ENCODE peak calls at places on chromosomes 12 and 14, in five cellular contexts. R, I, C, D and M are unnamed samples.

GRCh38 chr12:57793920-57794319 is 11.3 kb downstream of the TSFM start:
- DNase-seq in D (no peak), R (no peak), I (no peak), C (no peak), M (peak; percentile 88)

GRCh38 chr12:51082561-51083139 is 746 bp downstream of the CSRNP2 start:
- DNase-seq in D (peak; percentile 25), R (no peak), C (no peak), I (no peak), M (peak; percentile 34)

GRCh38 chr12:64253356-64253755 is 31.3 kb upstream of the KICS2 start:
- DNase-seq in R (no peak), D (no peak), C (no peak), I (no peak), M (no peak)

GRCh38 chr14:46840971-46841729 is 189.6 kb upstream of the RPL10L start:
- DNase-seq in R (no peak), D (no peak), C (no peak), I (no peak), M (no peak)

GRCh38 chr12:11703378-11703777 is 53.9 kb downstream of the ETV6 start:
- DNase-seq in I (no peak), D (no peak), R (no peak), C (no peak), M (no peak)

GRCh38 chr12:105172037-105172436 is 63.9 kb downstream of the APPL2 start:
- DNase-seq in R (no peak), I (no peak), D (no peak), C (no peak), M (no peak)

GRCh38 chr14:81211844-81212243 is 8.9 kb downstream of the GTF2A1 start:
- DNase-seq in I (no peak), C (peak; percentile 72), D (peak; percentile 24), R (no peak), M (peak; percentile 17)

GRCh38 chr12:72491399-72491798 is 219.2 kb downstream of the TRHDE start:
- DNase-seq in I (no peak), C (no peak), D (no peak), R (no peak), M (no peak)

GRCh38 chr14:93028724-93029076 is 87.0 kb downstream of the ITPK1 start:
- DNase-seq in D (no peak), R (no peak), I (no peak), C (no peak), M (no peak)

GRCh38 chr12:82682326-82682725 is 4.4 kb upstream of the TMTC2 start:
- DNase-seq in D (no peak), C (no peak), R (no peak), I (no peak), M (no peak)

GRCh38 chr12:76018672-76019071 is 12.9 kb downstream of the PHLDA1 start:
- DNase-seq in D (no peak), I (no peak), C (no peak), R (no peak), M (no peak)

GRCh38 chr12:94879542-94879941 is 124.0 kb downstream of the NDUFA12 start:
- DNase-seq in C (no peak), D (no peak), I (no peak), R (no peak), M (no peak)

GRCh38 chr14:91377700-91378652 is 39.6 kb downstream of the CCDC88C start:
- DNase-seq in C (no peak), R (no peak), D (no peak), I (no peak), M (no peak)

GRCh38 chr14:100142073-100143040 is 17.1 kb downstream of the DEGS2 start:
- DNase-seq in D (no peak), R (no peak), C (peak; percentile 60), I (peak; percentile 45), M (no peak)

GRCh38 chr14:72568296-72568992 is 325.5 kb downstream of the DPF3 start:
- DNase-seq in C (no peak), I (no peak), R (no peak), D (no peak), M (no peak)

GRCh38 chr12:108691995-108692808 is 39.1 kb downstream of the CORO1C start:
- DNase-seq in D (peak; percentile 36), C (peak; percentile 54), R (no peak), I (peak; percentile 67), M (no peak)

GRCh38 chr14:80996049-80996901 is 40.9 kb downstream of the TSHR start:
- DNase-seq in C (peak; percentile 24), I (no peak), R (peak; percentile 12), D (peak; percentile 22), M (peak; percentile 72)

GRCh38 chr14:74867673-74868072 is 8.3 kb downstream of the PROX2 start:
- DNase-seq in D (peak; percentile 37), C (no peak), R (no peak), I (no peak), M (no peak)

GRCh38 chr12:26010293-26010821 is 51.9 kb downstream of the RASSF8 start:
- DNase-seq in R (no peak), C (no peak), D (no peak), I (no peak), M (no peak)

GRCh38 chr12:107319536-107320030 is 226.2 kb upstream of the CRY1 start:
- DNase-seq in I (no peak), C (no peak), R (no peak), D (no peak), M (no peak)

GRCh38 chr12:107318804-107319535 is 225.6 kb upstream of the CRY1 start:
- DNase-seq in C (peak; percentile 29), I (no peak), R (no peak), D (no peak), M (peak; percentile 50)

GRCh38 chr12:107318554-107318803 is 225.1 kb upstream of the CRY1 start:
- DNase-seq in D (no peak), I (no peak), R (no peak), C (peak; percentile 28), M (no peak)

GRCh38 chr12:107320031-107320928 is 226.9 kb upstream of the CRY1 start:
- DNase-seq in D (no peak), C (peak; percentile 63), R (no peak), I (peak; percentile 29), M (peak; percentile 45)

GRCh38 chr12:107317751-107318553 is 224.6 kb upstream of the CRY1 start:
- DNase-seq in C (peak; percentile 90), I (peak; percentile 85), R (no peak), D (peak; percentile 49), M (peak; percentile 86)
- TF ChIP-seq CTCF in C (no peak), I (no peak), R (peak; percentile 48), D (no peak), M (peak; percentile 63)

GRCh38 chr12:46653311-46653710 is 172.5 kb downstream of the SLC38A4 start:
- DNase-seq in D (no peak), R (no peak), C (no peak), I (no peak), M (no peak)
- H3K27ac ChIP-seq in D (no peak overlapping the region), R (no peak overlapping the region), C (no peak overlapping the region), I (no peak overlapping the region), M (no peak overlapping the region)

GRCh38 chr14:104364830-104365229 is 214.7 kb upstream of the C14orf180 start:
- DNase-seq in C (peak; percentile 5), I (no peak), R (no peak), D (no peak), M (no peak)
- H3K27me3 ChIP-seq in C (no peaks in the 10 kb centered on the region), I (no peaks in the 10 kb centered on the region), R (no peaks in the 10 kb centered on the region), D (no peaks in the 10 kb centered on the region), M (no peaks in the 10 kb centered on the region)

GRCh38 chr12:15172423-15172822 is 48.8 kb downstream of the RERG start:
- DNase-seq in D (no peak), I (no peak), C (no peak), R (no peak), M (no peak)
- TF ChIP-seq CTCF in D (peak; percentile 18), I (no peak), C (no peak), R (no peak), M (no peak)

DNA sequence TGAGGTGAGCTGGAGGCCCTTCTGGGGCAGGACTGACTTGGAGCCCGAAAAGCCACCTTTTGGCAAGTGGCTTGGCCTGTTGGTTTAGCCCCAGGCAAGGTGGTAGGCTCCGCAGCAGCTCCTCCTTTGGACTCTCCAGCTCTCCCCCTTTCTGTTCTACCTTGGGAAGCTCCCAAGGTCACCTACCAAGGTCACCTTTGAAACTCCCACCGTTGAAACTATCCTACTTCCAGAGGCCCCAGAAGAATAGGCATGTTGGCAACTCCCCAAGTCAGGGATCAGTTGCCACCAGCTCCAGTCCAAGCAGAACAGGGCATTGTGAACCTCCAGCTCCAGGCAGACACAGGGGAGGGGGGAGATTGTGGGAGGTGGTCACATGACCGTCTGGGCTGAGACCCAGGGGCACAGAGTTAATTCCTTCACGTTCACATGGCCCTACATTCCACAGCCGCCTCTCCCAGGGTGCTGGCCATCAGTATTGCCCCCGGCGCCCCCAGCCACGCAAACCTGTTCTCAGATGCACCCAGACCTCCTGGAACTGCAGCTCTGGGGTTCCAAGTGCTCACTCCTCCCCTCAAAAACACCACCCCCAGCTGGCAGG is 14.4 kb downstream of the IRF2BPL start:
- DNase-seq in D (no peak), I (no peak), C (peak; percentile 88), R (no peak), M (no peak)
- H3K27ac ChIP-seq in D (peak overlapping the region; percentile 60), I (peak overlapping the region; percentile 38), C (peak overlapping the region; percentile 57), R (peak overlapping the region; percentile 45), M (no peak overlapping the region)

DNA sequence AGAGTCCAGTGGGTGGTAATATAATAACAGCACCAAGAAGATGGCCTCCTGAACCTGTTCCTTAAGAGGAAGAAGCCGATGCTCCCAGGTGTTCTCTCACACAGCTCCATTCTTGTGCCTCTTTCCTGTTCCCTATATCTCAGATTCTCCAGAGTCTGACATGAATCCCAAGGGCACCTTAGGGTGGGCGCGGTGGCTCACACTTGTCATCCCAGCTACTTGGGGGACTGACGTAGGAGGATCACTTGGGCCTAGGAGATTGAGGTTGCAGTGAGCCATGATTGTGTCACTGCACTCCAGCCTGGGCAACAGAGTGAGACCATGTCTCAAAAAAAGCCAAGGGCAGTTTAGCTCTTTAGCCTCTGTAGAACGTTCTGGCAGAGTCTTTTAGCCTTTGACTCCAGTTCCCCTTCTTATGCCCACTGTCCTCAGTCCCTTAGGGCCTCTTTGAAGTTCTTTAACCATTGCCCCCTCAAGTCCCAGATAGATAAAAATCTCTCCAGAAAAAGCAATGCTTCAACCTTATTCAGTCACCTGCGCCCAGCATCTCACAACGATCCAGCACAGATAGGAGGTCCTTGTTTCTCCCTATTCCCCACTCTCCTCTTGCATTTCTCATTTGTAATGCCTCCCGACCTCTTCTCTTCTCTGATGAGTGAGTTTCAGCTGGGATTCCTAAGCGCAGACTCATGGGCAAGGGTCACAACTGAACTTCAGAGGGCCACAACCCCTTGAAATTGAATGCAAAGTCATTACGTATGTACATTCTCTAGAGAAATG is 4.7 kb downstream of the CCDC184 start:
- DNase-seq in R (no peak), I (no peak), D (no peak), C (no peak), M (no peak)
- H3K27me3 ChIP-seq in R (peaks cover 7% of the 10 kb centered on the region), I (no peaks in the 10 kb centered on the region), D (no peaks in the 10 kb centered on the region), C (peaks cover 14% of the 10 kb centered on the region), M (peaks cover 34% of the 10 kb centered on the region)